ENCODE peak calls at places on chromosomes 12 and 14, in four cellular contexts. O is ureter, A is anterior cingulate cortex, X is T follicular helper cell. Z is an unnamed sample.

GRCh38 chr12:92421701-92422100 is 276.1 kb upstream of the BTG1 start:
- DNase-seq in O (no peak), A (no peak), X (no peak), Z (no peak)

GRCh38 chr12:58408516-58408915 is 467.1 kb downstream of the ATP23 start:
- DNase-seq in O (no peak), A (no peak), X (no peak), Z (no peak)

GRCh38 chr14:100423421-100424010 is 100.4 kb downstream of the SLC25A47 start:
- DNase-seq in O (no peak), A (no peak), X (no peak), Z (no peak)

GRCh38 chr12:69278814-69279782 is 39.7 kb downstream of the CPSF6 start:
- DNase-seq in O (no peak), A (no peak), X (no peak), Z (no peak)

GRCh38 chr14:103847954-103848719 is 762 bp upstream of the PPP1R13B start:
- DNase-seq in O (no peak), A (no peak), X (peak; percentile 18), Z (peak; percentile 25)

GRCh38 chr12:19759229-19759628 is 319.9 kb downstream of the AEBP2 start:
- DNase-seq in O (no peak), A (no peak), X (no peak), Z (no peak)

GRCh38 chr14:55038708-55039107 is 11.7 kb downstream of the SOCS4 start:
- DNase-seq in O (no peak), A (no peak), X (no peak), Z (no peak)

GRCh38 chr12:91931110-91931509 is 214.5 kb downstream of the BTG1 start:
- DNase-seq in O (peak; percentile 45), A (no peak), X (no peak), Z (no peak)

GRCh38 chr14:99670361-99671229 is 13.5 kb upstream of the CYP46A1 start:
- DNase-seq in O (no peak), A (no peak), X (no peak), Z (no peak)

GRCh38 chr12:91704446-91704845 is 441.2 kb downstream of the BTG1 start:
- DNase-seq in O (no peak), A (no peak), X (no peak), Z (no peak)

GRCh38 chr12:121958521-121959240 is 40.3 kb downstream of the CFAP251 start:
- DNase-seq in O (no peak), A (no peak), X (no peak), Z (no peak)

GRCh38 chr12:19547258-19547657 is 108.0 kb downstream of the AEBP2 start:
- DNase-seq in O (no peak), A (no peak), X (no peak), Z (no peak)

GRCh38 chr12:56104815-56105476 is 587 bp downstream of the PA2G4 start:
- DNase-seq in O (no peak), A (no peak), X (no peak), Z (no peak)

GRCh38 chr14:72614365-72614764 is 279.5 kb downstream of the DPF3 start:
- DNase-seq in O (no peak), A (no peak), X (no peak), Z (no peak)

GRCh38 chr12:104547239-104547638 is 90.5 kb downstream of the CHST11 start:
- DNase-seq in O (no peak), A (no peak), X (no peak), Z (no peak)

GRCh38 chr14:61444215-61444768 is 122.9 kb downstream of the PRKCH start:
- DNase-seq in O (no peak), A (no peak), X (peak; percentile 51), Z (peak; percentile 48)

GRCh38 chr12:68334136-68334535 is 2.0 kb upstream of the MDM1 start:
- DNase-seq in O (no peak), A (no peak), X (no peak), Z (no peak)

GRCh38 chr14:37124617-37125016 is 47.8 kb downstream of the SLC25A21 start:
- DNase-seq in O (no peak), A (no peak), X (no peak), Z (no peak)

GRCh38 chr12:1662761-1663439 is 28.0 kb upstream of the ADIPOR2 start:
- DNase-seq in O (no peak), A (no peak), X (peak; percentile 45), Z (peak; percentile 30)

GRCh38 chr14:24068711-24069410 is 2.5 kb upstream of the CPNE6 start:
- DNase-seq in O (no peak), A (no peak), X (no peak), Z (no peak)

GRCh38 chr12:1760566-1761382 is 59.6 kb upstream of the LRTM2 start:
- DNase-seq in O (no peak), A (no peak), X (no peak), Z (no peak)

GRCh38 chr12:117518594-117519270 is 157.3 kb upstream of the NOS1 start:
- DNase-seq in O (no peak), A (no peak), X (no peak), Z (no peak)

GRCh38 chr12:122834229-122834920 is 882 bp upstream of the HIP1R start:
- DNase-seq in O (no peak), A (peak; percentile 54), X (no peak), Z (no peak)

GRCh38 chr12:119843100-119843499 is 34.0 kb downstream of the CIT start:
- DNase-seq in O (no peak), A (no peak), X (no peak), Z (no peak)